ENCODE peak calls at places on chromosomes 7 and 10, in eight cellular contexts. One of them, this sample, is unnamed.

GRCh38 chr7:35036361-35037171 is 719 bp downstream of the DPY19L1 start:
- DNase-seq in heart right ventricle: peak
- DNase-seq in iris pigment epithelial cell: peak
- DNase-seq in effector memory CD8-positive, alpha-beta T cell: peak
- DNase-seq in astrocyte of the spinal cord: peak
- DNase-seq in NCI-H446: peak
- DNase-seq in GM12865: peak
- DNase-seq in DMS153: peak
- DNase-seq in this sample: no peak

GRCh38 chr7:151013728-151014497 is 10.4 kb downstream of the ATG9B start:
- DNase-seq in heart right ventricle: peak
- DNase-seq in iris pigment epithelial cell: peak
- DNase-seq in effector memory CD8-positive, alpha-beta T cell: peak
- DNase-seq in astrocyte of the spinal cord: peak
- DNase-seq in NCI-H446: no peak
- DNase-seq in GM12865: peak
- DNase-seq in DMS153: peak
- DNase-seq in this sample: no peak

GRCh38 chr10:117216611-117217195 is 19.4 kb downstream of the KCNK18 start:
- DNase-seq in heart right ventricle: peak
- DNase-seq in iris pigment epithelial cell: peak
- DNase-seq in effector memory CD8-positive, alpha-beta T cell: peak
- DNase-seq in astrocyte of the spinal cord: peak
- DNase-seq in NCI-H446: peak
- DNase-seq in GM12865: peak
- DNase-seq in DMS153: peak
- DNase-seq in this sample: no peak

GRCh38 chr10:98316661-98317060 is 48.7 kb upstream of the LOXL4 start:
- DNase-seq in heart right ventricle: no peak
- DNase-seq in iris pigment epithelial cell: peak
- DNase-seq in effector memory CD8-positive, alpha-beta T cell: no peak
- DNase-seq in astrocyte of the spinal cord: peak
- DNase-seq in NCI-H446: no peak
- DNase-seq in GM12865: no peak
- DNase-seq in DMS153: peak
- DNase-seq in this sample: no peak

GRCh38 chr7:36021917-36022550 is 131.0 kb upstream of the EEPD1 start:
- DNase-seq in heart right ventricle: no peak
- DNase-seq in iris pigment epithelial cell: no peak
- DNase-seq in effector memory CD8-positive, alpha-beta T cell: no peak
- DNase-seq in astrocyte of the spinal cord: no peak
- DNase-seq in NCI-H446: peak
- DNase-seq in GM12865: no peak
- DNase-seq in DMS153: no peak
- DNase-seq in this sample: no peak

GRCh38 chr10:97683556-97684357 is 3.3 kb downstream of the AVPI1 start:
- DNase-seq in heart right ventricle: no peak
- DNase-seq in iris pigment epithelial cell: peak
- DNase-seq in effector memory CD8-positive, alpha-beta T cell: no peak
- DNase-seq in astrocyte of the spinal cord: peak
- DNase-seq in NCI-H446: no peak
- DNase-seq in GM12865: no peak
- DNase-seq in DMS153: no peak
- DNase-seq in this sample: no peak

GRCh38 chr7:137606061-137606674 is 240.6 kb downstream of the DGKI start:
- DNase-seq in heart right ventricle: no peak
- DNase-seq in iris pigment epithelial cell: peak
- DNase-seq in effector memory CD8-positive, alpha-beta T cell: no peak
- DNase-seq in astrocyte of the spinal cord: peak
- DNase-seq in NCI-H446: peak
- DNase-seq in GM12865: peak
- DNase-seq in DMS153: peak
- DNase-seq in this sample: no peak

GRCh38 chr7:157124655-157125054 is 14.1 kb upstream of the UBE3C start:
- DNase-seq in heart right ventricle: no peak
- DNase-seq in iris pigment epithelial cell: no peak
- DNase-seq in effector memory CD8-positive, alpha-beta T cell: no peak
- DNase-seq in astrocyte of the spinal cord: no peak
- DNase-seq in NCI-H446: no peak
- DNase-seq in GM12865: no peak
- DNase-seq in DMS153: no peak
- DNase-seq in this sample: no peak

GRCh38 chr7:2517678-2518077 is 1.9 kb upstream of the LFNG start:
- DNase-seq in heart right ventricle: no peak
- DNase-seq in iris pigment epithelial cell: peak
- DNase-seq in effector memory CD8-positive, alpha-beta T cell: no peak
- DNase-seq in astrocyte of the spinal cord: peak
- DNase-seq in NCI-H446: no peak
- DNase-seq in GM12865: no peak
- DNase-seq in DMS153: no peak
- DNase-seq in this sample: no peak

GRCh38 chr7:19621740-19622139 is 87.1 kb downstream of the POLR1F start:
- DNase-seq in heart right ventricle: no peak
- DNase-seq in iris pigment epithelial cell: peak
- DNase-seq in effector memory CD8-positive, alpha-beta T cell: no peak
- DNase-seq in astrocyte of the spinal cord: peak
- DNase-seq in NCI-H446: peak
- DNase-seq in GM12865: no peak
- DNase-seq in DMS153: no peak
- DNase-seq in this sample: no peak

GRCh38 chr7:157786375-157787274 is 449.8 kb downstream of the DNAJB6 start:
- DNase-seq in heart right ventricle: no peak
- DNase-seq in iris pigment epithelial cell: no peak
- DNase-seq in effector memory CD8-positive, alpha-beta T cell: no peak
- DNase-seq in astrocyte of the spinal cord: no peak
- DNase-seq in NCI-H446: no peak
- DNase-seq in GM12865: no peak
- DNase-seq in DMS153: no peak
- DNase-seq in this sample: no peak

GRCh38 chr7:28533731-28534531 is 121.6 kb downstream of the CREB5 start:
- DNase-seq in heart right ventricle: peak
- DNase-seq in iris pigment epithelial cell: peak
- DNase-seq in effector memory CD8-positive, alpha-beta T cell: no peak
- DNase-seq in astrocyte of the spinal cord: peak
- DNase-seq in NCI-H446: no peak
- DNase-seq in GM12865: no peak
- DNase-seq in DMS153: peak
- DNase-seq in this sample: no peak

GRCh38 chr7:92872701-92873100 is 36.3 kb upstream of the CDK6 start:
- DNase-seq in heart right ventricle: no peak
- DNase-seq in iris pigment epithelial cell: no peak
- DNase-seq in effector memory CD8-positive, alpha-beta T cell: no peak
- DNase-seq in astrocyte of the spinal cord: peak
- DNase-seq in NCI-H446: no peak
- DNase-seq in GM12865: no peak
- DNase-seq in DMS153: no peak
- DNase-seq in this sample: no peak

GRCh38 chr7:2729893-2730716 is 42.1 kb downstream of the AMZ1 start:
- DNase-seq in heart right ventricle: no peak
- DNase-seq in iris pigment epithelial cell: no peak
- DNase-seq in effector memory CD8-positive, alpha-beta T cell: no peak
- DNase-seq in astrocyte of the spinal cord: peak
- DNase-seq in NCI-H446: no peak
- DNase-seq in GM12865: no peak
- DNase-seq in DMS153: no peak
- DNase-seq in this sample: no peak

GRCh38 chr10:110137142-110137545 is 70.3 kb upstream of the MXI1 start:
- DNase-seq in heart right ventricle: no peak
- DNase-seq in iris pigment epithelial cell: peak
- DNase-seq in effector memory CD8-positive, alpha-beta T cell: peak
- DNase-seq in astrocyte of the spinal cord: peak
- DNase-seq in NCI-H446: peak
- DNase-seq in GM12865: peak
- DNase-seq in DMS153: peak
- DNase-seq in this sample: no peak

GRCh38 chr7:21357146-21358097 is 70.5 kb upstream of the SP4 start:
- DNase-seq in heart right ventricle: no peak
- DNase-seq in iris pigment epithelial cell: no peak
- DNase-seq in effector memory CD8-positive, alpha-beta T cell: no peak
- DNase-seq in astrocyte of the spinal cord: no peak
- DNase-seq in NCI-H446: no peak
- DNase-seq in GM12865: no peak
- DNase-seq in DMS153: no peak
- DNase-seq in this sample: no peak

GRCh38 chr7:68760556-68760955 is 837.7 kb upstream of the AUTS2 start:
- DNase-seq in heart right ventricle: no peak
- DNase-seq in iris pigment epithelial cell: no peak
- DNase-seq in effector memory CD8-positive, alpha-beta T cell: no peak
- DNase-seq in astrocyte of the spinal cord: no peak
- DNase-seq in NCI-H446: no peak
- DNase-seq in GM12865: no peak
- DNase-seq in DMS153: no peak
- DNase-seq in this sample: no peak

GRCh38 chr10:7563770-7564169 is 103.0 kb downstream of the ITIH5 start:
- DNase-seq in heart right ventricle: no peak
- DNase-seq in iris pigment epithelial cell: no peak
- DNase-seq in effector memory CD8-positive, alpha-beta T cell: no peak
- DNase-seq in astrocyte of the spinal cord: no peak
- DNase-seq in NCI-H446: no peak
- DNase-seq in GM12865: no peak
- DNase-seq in DMS153: no peak
- DNase-seq in this sample: no peak

GRCh38 chr10:100008708-100009282 is 952 bp downstream of the DNMBP start:
- DNase-seq in heart right ventricle: no peak
- DNase-seq in iris pigment epithelial cell: no peak
- DNase-seq in effector memory CD8-positive, alpha-beta T cell: no peak
- DNase-seq in astrocyte of the spinal cord: peak
- DNase-seq in NCI-H446: no peak
- DNase-seq in GM12865: no peak
- DNase-seq in DMS153: no peak
- DNase-seq in this sample: no peak

GRCh38 chr7:99079104-99079503 is 64.8 kb downstream of the SMURF1 start:
- DNase-seq in heart right ventricle: no peak
- DNase-seq in iris pigment epithelial cell: no peak
- DNase-seq in effector memory CD8-positive, alpha-beta T cell: no peak
- DNase-seq in astrocyte of the spinal cord: no peak
- DNase-seq in NCI-H446: no peak
- DNase-seq in GM12865: no peak
- DNase-seq in DMS153: no peak
- DNase-seq in this sample: no peak

GRCh38 chr10:71268247-71268691 is 50.8 kb upstream of the SLC29A3 start:
- DNase-seq in heart right ventricle: no peak
- DNase-seq in iris pigment epithelial cell: peak
- DNase-seq in effector memory CD8-positive, alpha-beta T cell: no peak
- DNase-seq in astrocyte of the spinal cord: peak
- DNase-seq in NCI-H446: peak
- DNase-seq in GM12865: no peak
- DNase-seq in DMS153: no peak
- DNase-seq in this sample: no peak

GRCh38 chr7:1110358-1110757 is 22.4 kb downstream of the GPER1 start:
- DNase-seq in heart right ventricle: peak
- DNase-seq in iris pigment epithelial cell: no peak
- DNase-seq in effector memory CD8-positive, alpha-beta T cell: no peak
- DNase-seq in astrocyte of the spinal cord: no peak
- DNase-seq in NCI-H446: no peak
- DNase-seq in GM12865: no peak
- DNase-seq in DMS153: no peak
- DNase-seq in this sample: no peak

GRCh38 chr7:130667593-130668257 is 823 bp downstream of the COPG2 start:
- DNase-seq in heart right ventricle: no peak
- DNase-seq in iris pigment epithelial cell: peak
- DNase-seq in effector memory CD8-positive, alpha-beta T cell: no peak
- DNase-seq in astrocyte of the spinal cord: peak
- DNase-seq in NCI-H446: no peak
- DNase-seq in GM12865: no peak
- DNase-seq in DMS153: no peak
- DNase-seq in this sample: no peak

GRCh38 chr10:117804470-117805011 is 242.2 kb downstream of the RAB11FIP2 start:
- DNase-seq in heart right ventricle: no peak
- DNase-seq in iris pigment epithelial cell: no peak
- DNase-seq in effector memory CD8-positive, alpha-beta T cell: no peak
- DNase-seq in astrocyte of the spinal cord: no peak
- DNase-seq in NCI-H446: peak
- DNase-seq in GM12865: peak
- DNase-seq in DMS153: no peak
- DNase-seq in this sample: no peak

GRCh38 chr7:99008921-99009530 is 130.7 kb downstream of the TRRAP start:
- DNase-seq in heart right ventricle: no peak
- DNase-seq in iris pigment epithelial cell: no peak
- DNase-seq in effector memory CD8-positive, alpha-beta T cell: no peak
- DNase-seq in astrocyte of the spinal cord: no peak
- DNase-seq in NCI-H446: no peak
- DNase-seq in GM12865: no peak
- DNase-seq in DMS153: no peak
- DNase-seq in this sample: no peak

GRCh38 chr7:36763084-36763807 is 39.0 kb upstream of the AOAH start:
- DNase-seq in heart right ventricle: no peak
- DNase-seq in iris pigment epithelial cell: peak
- DNase-seq in effector memory CD8-positive, alpha-beta T cell: no peak
- DNase-seq in astrocyte of the spinal cord: peak
- DNase-seq in NCI-H446: no peak
- DNase-seq in GM12865: no peak
- DNase-seq in DMS153: no peak
- DNase-seq in this sample: no peak

GRCh38 chr7:131039355-131039762 is 288.3 kb upstream of the MKLN1 start:
- DNase-seq in heart right ventricle: no peak
- DNase-seq in iris pigment epithelial cell: peak
- DNase-seq in effector memory CD8-positive, alpha-beta T cell: no peak
- DNase-seq in astrocyte of the spinal cord: no peak
- DNase-seq in NCI-H446: no peak
- DNase-seq in GM12865: no peak
- DNase-seq in DMS153: no peak
- DNase-seq in this sample: no peak

GRCh38 chr10:73577788-73578187 is 13.4 kb downstream of the USP54 start:
- DNase-seq in heart right ventricle: peak
- DNase-seq in iris pigment epithelial cell: peak
- DNase-seq in effector memory CD8-positive, alpha-beta T cell: no peak
- DNase-seq in astrocyte of the spinal cord: peak
- DNase-seq in NCI-H446: no peak
- DNase-seq in GM12865: no peak
- DNase-seq in DMS153: no peak
- DNase-seq in this sample: no peak

GRCh38 chr7:48045205-48045765 is 9.9 kb downstream of the C7orf57 start:
- DNase-seq in heart right ventricle: no peak
- DNase-seq in iris pigment epithelial cell: no peak
- DNase-seq in effector memory CD8-positive, alpha-beta T cell: peak
- DNase-seq in astrocyte of the spinal cord: no peak
- DNase-seq in NCI-H446: no peak
- DNase-seq in GM12865: no peak
- DNase-seq in DMS153: no peak
- DNase-seq in this sample: no peak

GRCh38 chr10:19921300-19922140 is 105.3 kb downstream of the PLXDC2 start:
- DNase-seq in heart right ventricle: no peak
- DNase-seq in iris pigment epithelial cell: peak
- DNase-seq in effector memory CD8-positive, alpha-beta T cell: no peak
- DNase-seq in astrocyte of the spinal cord: peak
- DNase-seq in NCI-H446: peak
- DNase-seq in GM12865: no peak
- DNase-seq in DMS153: no peak
- DNase-seq in this sample: no peak

GRCh38 chr10:84258034-84258695 is 13.3 kb downstream of the RGR start:
- DNase-seq in heart right ventricle: no peak
- DNase-seq in iris pigment epithelial cell: no peak
- DNase-seq in effector memory CD8-positive, alpha-beta T cell: no peak
- DNase-seq in astrocyte of the spinal cord: no peak
- DNase-seq in NCI-H446: no peak
- DNase-seq in GM12865: no peak
- DNase-seq in DMS153: no peak
- DNase-seq in this sample: no peak

GRCh38 chr10:14723052-14723689 is 51.5 kb downstream of the FAM107B start:
- DNase-seq in heart right ventricle: no peak
- DNase-seq in iris pigment epithelial cell: no peak
- DNase-seq in effector memory CD8-positive, alpha-beta T cell: peak
- DNase-seq in astrocyte of the spinal cord: no peak
- DNase-seq in NCI-H446: no peak
- DNase-seq in GM12865: no peak
- DNase-seq in DMS153: no peak
- DNase-seq in this sample: no peak

GRCh38 chr10:21184216-21184615 is 287.1 kb upstream of the NEBL start:
- DNase-seq in heart right ventricle: no peak
- DNase-seq in iris pigment epithelial cell: peak
- DNase-seq in effector memory CD8-positive, alpha-beta T cell: no peak
- DNase-seq in astrocyte of the spinal cord: peak
- DNase-seq in NCI-H446: no peak
- DNase-seq in GM12865: no peak
- DNase-seq in DMS153: peak
- DNase-seq in this sample: no peak